ENCODE peak calls at places on chromosome 20, in five cellular contexts. One of them, this sample, is unnamed.

GRCh38 chr20:4190792-4191519 is 175.6 kb upstream of the RNF24 start:
- DNase-seq in GM12878: no peak
- DNase-seq in HCT116: no peak
- DNase-seq in SK-N-SH: no peak
- DNase-seq in HepG2: no peak
- DNase-seq in this sample: no peak

GRCh38 chr20:62813588-62813987 is 3.3 kb upstream of the COL9A3 start:
- DNase-seq in GM12878: no peak
- DNase-seq in HCT116: no peak
- DNase-seq in SK-N-SH: no peak
- DNase-seq in HepG2: no peak
- DNase-seq in this sample: no peak

GRCh38 chr20:43722153-43722505 is 4.7 kb downstream of the GTSF1L start:
- DNase-seq in GM12878: no peak
- DNase-seq in HCT116: no peak
- DNase-seq in SK-N-SH: no peak
- DNase-seq in HepG2: no peak
- DNase-seq in this sample: no peak

GRCh38 chr20:57229490-57229889 is 37.0 kb downstream of the BMP7 start:
- DNase-seq in GM12878: no peak
- DNase-seq in HCT116: no peak
- DNase-seq in SK-N-SH: no peak
- DNase-seq in HepG2: no peak
- DNase-seq in this sample: no peak

GRCh38 chr20:63218701-63219446 is 2.9 kb upstream of the YTHDF1 start:
- DNase-seq in GM12878: no peak
- DNase-seq in HCT116: no peak
- DNase-seq in SK-N-SH: no peak
- DNase-seq in HepG2: no peak
- DNase-seq in this sample: no peak

GRCh38 chr20:9015984-9016324 is 52.9 kb upstream of the PLCB4 start:
- DNase-seq in GM12878: no peak
- DNase-seq in HCT116: no peak
- DNase-seq in SK-N-SH: no peak
- DNase-seq in HepG2: no peak
- DNase-seq in this sample: peak

GRCh38 chr20:53040678-53041674 is 68.8 kb downstream of the TSHZ2 start:
- DNase-seq in GM12878: no peak
- DNase-seq in HCT116: no peak
- DNase-seq in SK-N-SH: no peak
- DNase-seq in HepG2: no peak
- DNase-seq in this sample: no peak

GRCh38 chr20:25058797-25059486 is 1.0 kb upstream of the ACSS1 start:
- DNase-seq in GM12878: no peak
- DNase-seq in HCT116: no peak
- DNase-seq in SK-N-SH: peak
- DNase-seq in HepG2: peak
- DNase-seq in this sample: peak

GRCh38 chr20:24959591-24960301 is 10.7 kb downstream of the CST7 start:
- DNase-seq in GM12878: no peak
- DNase-seq in HCT116: no peak
- DNase-seq in SK-N-SH: no peak
- DNase-seq in HepG2: no peak
- DNase-seq in this sample: no peak

GRCh38 chr20:24149175-24149574 is 160.6 kb upstream of the GGTLC1 start:
- DNase-seq in GM12878: no peak
- DNase-seq in HCT116: no peak
- DNase-seq in SK-N-SH: no peak
- DNase-seq in HepG2: no peak
- DNase-seq in this sample: no peak

GRCh38 chr20:44701116-44701865 is 13.9 kb upstream of the CCN5 start:
- DNase-seq in GM12878: no peak
- DNase-seq in HCT116: no peak
- DNase-seq in SK-N-SH: no peak
- DNase-seq in HepG2: peak
- DNase-seq in this sample: peak

GRCh38 chr20:41513829-41514228 is 104.3 kb downstream of the CHD6 start:
- DNase-seq in GM12878: no peak
- DNase-seq in HCT116: no peak
- DNase-seq in SK-N-SH: peak
- DNase-seq in HepG2: no peak
- DNase-seq in this sample: no peak

GRCh38 chr20:17233621-17234020 is 6.8 kb downstream of the PCSK2 start:
- DNase-seq in GM12878: no peak
- DNase-seq in HCT116: no peak
- DNase-seq in SK-N-SH: no peak
- DNase-seq in HepG2: no peak
- DNase-seq in this sample: no peak

GRCh38 chr20:1185781-1186334 is 1.1 kb upstream of the TMEM74B start:
- DNase-seq in GM12878: no peak
- DNase-seq in HCT116: peak
- DNase-seq in SK-N-SH: peak
- DNase-seq in HepG2: peak
- DNase-seq in this sample: peak

GRCh38 chr20:1185316-1185741 is 548 bp upstream of the TMEM74B start:
- DNase-seq in GM12878: no peak
- DNase-seq in HCT116: no peak
- DNase-seq in SK-N-SH: peak
- DNase-seq in HepG2: no peak
- DNase-seq in this sample: peak

GRCh38 chr20:25859649-25860530 is 163.2 kb upstream of the ZNF337 start:
- DNase-seq in GM12878: no peak
- DNase-seq in HCT116: no peak
- DNase-seq in SK-N-SH: peak
- DNase-seq in HepG2: peak
- DNase-seq in this sample: peak

GRCh38 chr20:44069203-44069931 is 117.6 kb downstream of the JPH2 start:
- DNase-seq in GM12878: peak
- DNase-seq in HCT116: no peak
- DNase-seq in SK-N-SH: no peak
- DNase-seq in HepG2: no peak
- DNase-seq in this sample: no peak

GRCh38 chr20:3105256-3106137 is 21.0 kb upstream of the AVP start:
- DNase-seq in GM12878: no peak
- DNase-seq in HCT116: no peak
- DNase-seq in SK-N-SH: no peak
- DNase-seq in HepG2: no peak
- DNase-seq in this sample: no peak

GRCh38 chr20:59561614-59562277 is 42.6 kb upstream of the PHACTR3 start:
- DNase-seq in GM12878: no peak
- DNase-seq in HCT116: no peak
- DNase-seq in SK-N-SH: no peak
- DNase-seq in HepG2: no peak
- DNase-seq in this sample: no peak

GRCh38 chr20:32980131-32980941 is 23.9 kb downstream of the SUN5 start:
- DNase-seq in GM12878: no peak
- DNase-seq in HCT116: no peak
- DNase-seq in SK-N-SH: no peak
- DNase-seq in HepG2: peak
- DNase-seq in this sample: no peak

DNA sequence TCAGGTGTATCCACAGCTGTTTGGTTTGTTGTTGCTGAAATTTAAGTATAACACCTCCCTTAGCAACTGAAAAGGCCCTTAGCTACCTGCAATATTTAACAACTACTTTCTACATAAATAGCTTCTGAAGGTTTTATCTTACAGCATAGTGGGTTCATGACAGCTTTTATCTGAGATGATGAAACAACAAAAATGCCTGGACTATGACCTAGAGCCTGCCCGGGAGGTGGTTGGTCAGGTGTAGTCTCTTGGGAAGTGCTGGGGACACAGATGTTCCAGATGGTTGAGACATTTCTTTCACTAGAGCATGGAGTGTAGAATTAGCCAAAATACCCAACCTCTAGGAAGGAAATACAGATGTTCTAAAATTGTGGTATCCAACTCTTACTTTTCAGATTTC is 705.4 kb downstream of the MAFB start:
- DNase-seq in GM12878: no peak
- DNase-seq in HCT116: no peak
- DNase-seq in SK-N-SH: no peak
- DNase-seq in HepG2: no peak
- DNase-seq in this sample: no peak
- H2AFZ ChIP-seq in GM12878: no peak
- H2AFZ ChIP-seq in HCT116: no peak
- H2AFZ ChIP-seq in SK-N-SH: no peak
- H2AFZ ChIP-seq in HepG2: no peak
- H2AFZ ChIP-seq in this sample: no peak

GRCh38 chr20:18647777-18648176 is 59.9 kb downstream of the DTD1 start:
- DNase-seq in GM12878: no peak
- DNase-seq in HCT116: no peak
- DNase-seq in SK-N-SH: no peak
- DNase-seq in HepG2: no peak
- DNase-seq in this sample: no peak

GRCh38 chr20:18639501-18639979 is 51.7 kb downstream of the DTD1 start:
- DNase-seq in GM12878: no peak
- DNase-seq in HCT116: no peak
- DNase-seq in SK-N-SH: no peak
- DNase-seq in HepG2: no peak
- DNase-seq in this sample: no peak

GRCh38 chr20:18645851-18646250 is 58.0 kb downstream of the DTD1 start:
- DNase-seq in GM12878: no peak
- DNase-seq in HCT116: no peak
- DNase-seq in SK-N-SH: no peak
- DNase-seq in HepG2: no peak
- DNase-seq in this sample: peak

GRCh38 chr20:18650224-18650623 is 62.4 kb downstream of the DTD1 start:
- DNase-seq in GM12878: no peak
- DNase-seq in HCT116: no peak
- DNase-seq in SK-N-SH: no peak
- DNase-seq in HepG2: no peak
- DNase-seq in this sample: no peak

DNA sequence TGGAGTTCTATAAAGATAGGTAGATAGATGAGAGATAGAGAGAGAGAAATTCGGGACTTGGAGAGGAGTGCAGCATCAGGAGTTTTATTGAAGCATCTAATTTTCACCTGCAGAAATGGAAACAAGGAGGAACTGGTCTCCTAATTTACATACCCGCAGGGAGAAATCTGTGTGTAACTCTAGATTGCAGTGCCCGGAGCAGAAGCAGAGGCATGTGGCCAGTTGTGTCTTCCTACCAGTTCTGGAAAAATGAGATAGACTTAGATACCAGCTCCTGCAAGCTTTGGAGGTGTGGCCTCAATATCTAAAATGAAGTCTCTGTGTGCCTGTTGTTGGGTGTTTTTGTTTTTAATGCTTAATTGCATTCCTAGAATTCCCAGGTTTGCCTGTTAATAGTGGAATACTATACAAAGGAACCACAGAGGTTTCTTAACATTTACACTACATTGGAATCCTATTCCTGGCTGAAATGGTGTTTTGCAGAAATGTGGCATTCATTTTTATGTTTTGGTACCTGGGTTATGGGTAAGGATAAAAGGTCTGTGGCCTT is 57.4 kb downstream of the DTD1 start:
- DNase-seq in GM12878: no peak
- DNase-seq in HCT116: no peak
- DNase-seq in SK-N-SH: no peak
- DNase-seq in HepG2: no peak
- DNase-seq in this sample: peak
- TF ChIP-seq REST in GM12878: no peak
- TF ChIP-seq REST in HCT116: no peak
- TF ChIP-seq REST in SK-N-SH: no peak
- TF ChIP-seq REST in HepG2: no peak
- TF ChIP-seq REST in this sample: no peak

GRCh38 chr20:15658295-15658694 is 915.0 kb downstream of the KIF16B start:
- DNase-seq in GM12878: no peak
- DNase-seq in HCT116: no peak
- DNase-seq in SK-N-SH: no peak
- DNase-seq in HepG2: no peak
- DNase-seq in this sample: no peak

GRCh38 chr20:15654208-15654649 is 919.0 kb downstream of the KIF16B start:
- DNase-seq in GM12878: peak
- DNase-seq in HCT116: peak
- DNase-seq in SK-N-SH: peak
- DNase-seq in HepG2: peak
- DNase-seq in this sample: peak

GRCh38 chr20:15656124-15656523 is 917.1 kb downstream of the KIF16B start:
- DNase-seq in GM12878: no peak
- DNase-seq in HCT116: no peak
- DNase-seq in SK-N-SH: no peak
- DNase-seq in HepG2: no peak
- DNase-seq in this sample: no peak

DNA sequence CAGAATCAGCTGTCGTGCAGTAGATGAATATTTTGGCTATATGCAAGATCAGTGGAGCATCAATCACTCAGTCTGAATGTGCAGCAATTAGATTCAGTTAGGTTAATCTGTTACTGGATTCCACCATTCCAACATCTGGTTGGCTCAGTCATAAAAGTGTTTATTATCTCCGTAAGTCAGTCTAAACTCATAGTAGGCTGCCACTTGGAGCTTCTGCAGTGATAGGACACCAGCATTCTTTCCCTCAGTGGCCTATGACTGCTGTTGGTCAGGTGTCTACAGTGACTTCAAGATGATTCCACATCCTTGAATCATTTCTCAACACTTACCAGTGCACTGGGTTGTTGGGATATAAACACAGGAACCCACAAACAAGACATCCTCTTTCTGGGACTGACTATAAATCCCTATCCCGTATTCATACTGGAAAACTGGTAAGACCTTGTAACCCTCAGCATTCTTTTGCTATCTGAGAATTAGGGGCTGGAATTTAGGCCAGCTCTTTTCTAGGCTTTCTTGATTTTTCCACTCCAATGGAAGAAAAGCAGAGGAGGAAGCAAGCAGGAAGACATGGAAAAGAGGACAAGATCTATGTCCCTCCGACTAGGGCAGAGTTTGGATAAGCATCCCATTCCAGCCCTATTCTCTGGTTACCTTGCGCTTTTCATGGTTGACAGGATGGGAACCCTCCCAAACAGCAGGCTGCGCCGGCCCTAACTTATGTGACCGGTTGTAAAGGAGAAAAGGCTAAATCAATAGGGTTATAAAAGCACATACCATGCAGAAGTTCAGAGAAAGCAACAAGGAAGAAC is 919.6 kb downstream of the KIF16B start:
- DNase-seq in GM12878: no peak
- DNase-seq in HCT116: no peak
- DNase-seq in SK-N-SH: no peak
- DNase-seq in HepG2: no peak
- DNase-seq in this sample: no peak
- H2AFZ ChIP-seq in GM12878: no peak
- H2AFZ ChIP-seq in HCT116: no peak
- H2AFZ ChIP-seq in SK-N-SH: no peak
- H2AFZ ChIP-seq in HepG2: no peak
- H2AFZ ChIP-seq in this sample: no peak

DNA sequence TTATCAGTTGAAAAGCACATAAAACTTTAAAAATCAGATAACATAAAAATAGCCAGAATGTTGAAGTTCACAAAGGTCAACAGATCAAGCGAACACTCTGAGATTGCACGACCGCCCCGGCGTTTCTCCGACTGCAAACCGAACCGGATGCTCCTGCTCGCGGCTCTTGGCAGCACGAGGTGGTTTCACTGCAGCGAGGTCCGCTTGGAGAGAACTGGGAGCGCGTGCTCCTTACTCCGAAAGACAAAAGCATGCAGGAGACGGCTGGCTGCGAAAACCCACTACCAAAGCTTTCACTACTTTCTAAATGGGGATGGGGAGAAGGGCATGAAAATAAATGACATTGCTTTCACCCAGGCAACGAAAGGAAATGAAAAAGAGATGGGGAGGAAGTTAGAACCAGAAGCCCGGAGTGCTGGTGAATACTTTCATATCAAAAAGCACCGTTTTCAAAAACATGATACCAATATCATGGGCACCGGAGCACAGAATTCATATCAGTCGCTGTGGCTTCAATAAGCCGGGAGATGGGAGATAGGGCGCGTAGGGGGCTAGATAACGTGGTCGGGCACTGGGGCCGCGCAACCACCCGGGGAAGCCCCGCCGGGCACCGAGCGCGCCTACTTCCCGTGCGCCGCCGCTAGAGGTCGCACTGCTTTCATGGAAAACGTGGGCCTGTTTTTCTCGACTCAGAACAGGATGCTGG is 8.3 kb upstream of the ANKRD60 start:
- DNase-seq in GM12878: peak
- DNase-seq in HCT116: no peak
- DNase-seq in SK-N-SH: peak
- DNase-seq in HepG2: peak
- DNase-seq in this sample: peak
- TF ChIP-seq REST in GM12878: no peak
- TF ChIP-seq REST in HCT116: no peak
- TF ChIP-seq REST in SK-N-SH: no peak
- TF ChIP-seq REST in HepG2: no peak
- TF ChIP-seq REST in this sample: no peak

This sample was measured in GM23338.